ENCODE peak calls at places on chromosomes 16 and 17, in ten cellular contexts. One of them, this sample, is unnamed.

GRCh38 chr17:38451030-38451839 is 23.0 kb downstream of the ARHGAP23 start:
- DNase-seq in BE2C: no peak
- DNase-seq in uterus: no peak
- DNase-seq in fibroblast of villous mesenchyme: peak
- DNase-seq in stomach: no peak
- DNase-seq in naive thymus-derived CD4-positive, alpha-beta T cell: no peak
- DNase-seq in heart left ventricle: no peak
- DNase-seq in astrocyte of the spinal cord: peak
- DNase-seq in AG04450: no peak
- DNase-seq in effector memory CD4-positive, alpha-beta T cell: no peak
- DNase-seq in this sample: no peak

GRCh38 chr16:90018297-90019200 is 707 bp downstream of the DBNDD1 start:
- DNase-seq in BE2C: no peak
- DNase-seq in uterus: no peak
- DNase-seq in fibroblast of villous mesenchyme: no peak
- DNase-seq in stomach: peak
- DNase-seq in naive thymus-derived CD4-positive, alpha-beta T cell: no peak
- DNase-seq in heart left ventricle: peak
- DNase-seq in astrocyte of the spinal cord: no peak
- DNase-seq in AG04450: no peak
- DNase-seq in effector memory CD4-positive, alpha-beta T cell: no peak
- DNase-seq in this sample: no peak

GRCh38 chr16:77409311-77409710 is 25.5 kb downstream of the ADAMTS18 start:
- DNase-seq in BE2C: no peak
- DNase-seq in uterus: no peak
- DNase-seq in fibroblast of villous mesenchyme: no peak
- DNase-seq in stomach: no peak
- DNase-seq in naive thymus-derived CD4-positive, alpha-beta T cell: no peak
- DNase-seq in heart left ventricle: no peak
- DNase-seq in astrocyte of the spinal cord: no peak
- DNase-seq in AG04450: no peak
- DNase-seq in effector memory CD4-positive, alpha-beta T cell: no peak
- DNase-seq in this sample: no peak

GRCh38 chr17:38656959-38657823 is 17.6 kb downstream of the EPOP start:
- DNase-seq in BE2C: no peak
- DNase-seq in uterus: no peak
- DNase-seq in fibroblast of villous mesenchyme: no peak
- DNase-seq in stomach: no peak
- DNase-seq in naive thymus-derived CD4-positive, alpha-beta T cell: no peak
- DNase-seq in heart left ventricle: no peak
- DNase-seq in astrocyte of the spinal cord: no peak
- DNase-seq in AG04450: no peak
- DNase-seq in effector memory CD4-positive, alpha-beta T cell: no peak
- DNase-seq in this sample: no peak

GRCh38 chr16:76818611-76819181 is 372.3 kb upstream of the MON1B start:
- DNase-seq in BE2C: no peak
- DNase-seq in uterus: no peak
- DNase-seq in fibroblast of villous mesenchyme: no peak
- DNase-seq in stomach: no peak
- DNase-seq in naive thymus-derived CD4-positive, alpha-beta T cell: no peak
- DNase-seq in heart left ventricle: no peak
- DNase-seq in astrocyte of the spinal cord: no peak
- DNase-seq in AG04450: no peak
- DNase-seq in effector memory CD4-positive, alpha-beta T cell: no peak
- DNase-seq in this sample: no peak

GRCh38 chr17:75273968-75274708 is 3.1 kb upstream of the MIF4GD start:
- DNase-seq in BE2C: peak
- DNase-seq in uterus: no peak
- DNase-seq in fibroblast of villous mesenchyme: peak
- DNase-seq in stomach: no peak
- DNase-seq in naive thymus-derived CD4-positive, alpha-beta T cell: no peak
- DNase-seq in heart left ventricle: no peak
- DNase-seq in astrocyte of the spinal cord: peak
- DNase-seq in AG04450: no peak
- DNase-seq in effector memory CD4-positive, alpha-beta T cell: no peak
- DNase-seq in this sample: no peak

GRCh38 chr17:17182601-17183136 is 23.5 kb downstream of the PLD6 start:
- DNase-seq in BE2C: no peak
- DNase-seq in uterus: no peak
- DNase-seq in fibroblast of villous mesenchyme: no peak
- DNase-seq in stomach: no peak
- DNase-seq in naive thymus-derived CD4-positive, alpha-beta T cell: no peak
- DNase-seq in heart left ventricle: no peak
- DNase-seq in astrocyte of the spinal cord: no peak
- DNase-seq in AG04450: no peak
- DNase-seq in effector memory CD4-positive, alpha-beta T cell: no peak
- DNase-seq in this sample: no peak

GRCh38 chr16:14300631-14301149 is 229.6 kb downstream of the MRTFB start:
- DNase-seq in BE2C: peak
- DNase-seq in uterus: peak
- DNase-seq in fibroblast of villous mesenchyme: peak
- DNase-seq in stomach: peak
- DNase-seq in naive thymus-derived CD4-positive, alpha-beta T cell: peak
- DNase-seq in heart left ventricle: peak
- DNase-seq in astrocyte of the spinal cord: peak
- DNase-seq in AG04450: no peak
- DNase-seq in effector memory CD4-positive, alpha-beta T cell: no peak
- DNase-seq in this sample: peak

GRCh38 chr16:56675685-56676210 is 6.1 kb downstream of the MT1H start:
- DNase-seq in BE2C: no peak
- DNase-seq in uterus: no peak
- DNase-seq in fibroblast of villous mesenchyme: no peak
- DNase-seq in stomach: no peak
- DNase-seq in naive thymus-derived CD4-positive, alpha-beta T cell: peak
- DNase-seq in heart left ventricle: no peak
- DNase-seq in astrocyte of the spinal cord: no peak
- DNase-seq in AG04450: no peak
- DNase-seq in effector memory CD4-positive, alpha-beta T cell: no peak
- DNase-seq in this sample: no peak

GRCh38 chr16:13110124-13110796 is 208.9 kb downstream of the SHISA9 start:
- DNase-seq in BE2C: no peak
- DNase-seq in uterus: no peak
- DNase-seq in fibroblast of villous mesenchyme: peak
- DNase-seq in stomach: no peak
- DNase-seq in naive thymus-derived CD4-positive, alpha-beta T cell: no peak
- DNase-seq in heart left ventricle: no peak
- DNase-seq in astrocyte of the spinal cord: peak
- DNase-seq in AG04450: no peak
- DNase-seq in effector memory CD4-positive, alpha-beta T cell: no peak
- DNase-seq in this sample: no peak

GRCh38 chr17:50211249-50212120 is 10.1 kb upstream of the COL1A1 start:
- DNase-seq in BE2C: no peak
- DNase-seq in uterus: peak
- DNase-seq in fibroblast of villous mesenchyme: peak
- DNase-seq in stomach: no peak
- DNase-seq in naive thymus-derived CD4-positive, alpha-beta T cell: no peak
- DNase-seq in heart left ventricle: no peak
- DNase-seq in astrocyte of the spinal cord: no peak
- DNase-seq in AG04450: no peak
- DNase-seq in effector memory CD4-positive, alpha-beta T cell: no peak
- DNase-seq in this sample: no peak

GRCh38 chr16:69055003-69055402 is 50.5 kb upstream of the HAS3 start:
- DNase-seq in BE2C: no peak
- DNase-seq in uterus: no peak
- DNase-seq in fibroblast of villous mesenchyme: no peak
- DNase-seq in stomach: no peak
- DNase-seq in naive thymus-derived CD4-positive, alpha-beta T cell: no peak
- DNase-seq in heart left ventricle: no peak
- DNase-seq in astrocyte of the spinal cord: peak
- DNase-seq in AG04450: no peak
- DNase-seq in effector memory CD4-positive, alpha-beta T cell: no peak
- DNase-seq in this sample: no peak

GRCh38 chr17:74063439-74063838 is 140.0 kb upstream of the RPL38 start:
- DNase-seq in BE2C: no peak
- DNase-seq in uterus: no peak
- DNase-seq in fibroblast of villous mesenchyme: no peak
- DNase-seq in stomach: no peak
- DNase-seq in naive thymus-derived CD4-positive, alpha-beta T cell: no peak
- DNase-seq in heart left ventricle: no peak
- DNase-seq in astrocyte of the spinal cord: no peak
- DNase-seq in AG04450: no peak
- DNase-seq in effector memory CD4-positive, alpha-beta T cell: no peak
- DNase-seq in this sample: no peak

GRCh38 chr17:48842746-48843145 is 11.9 kb downstream of the CALCOCO2 start:
- DNase-seq in BE2C: no peak
- DNase-seq in uterus: no peak
- DNase-seq in fibroblast of villous mesenchyme: peak
- DNase-seq in stomach: no peak
- DNase-seq in naive thymus-derived CD4-positive, alpha-beta T cell: no peak
- DNase-seq in heart left ventricle: no peak
- DNase-seq in astrocyte of the spinal cord: peak
- DNase-seq in AG04450: no peak
- DNase-seq in effector memory CD4-positive, alpha-beta T cell: no peak
- DNase-seq in this sample: no peak

GRCh38 chr17:48843172-48843900 is 12.5 kb downstream of the CALCOCO2 start:
- DNase-seq in BE2C: no peak
- DNase-seq in uterus: no peak
- DNase-seq in fibroblast of villous mesenchyme: peak
- DNase-seq in stomach: no peak
- DNase-seq in naive thymus-derived CD4-positive, alpha-beta T cell: no peak
- DNase-seq in heart left ventricle: no peak
- DNase-seq in astrocyte of the spinal cord: peak
- DNase-seq in AG04450: no peak
- DNase-seq in effector memory CD4-positive, alpha-beta T cell: no peak
- DNase-seq in this sample: no peak

GRCh38 chr17:48835971-48836370 is 5.1 kb downstream of the CALCOCO2 start:
- DNase-seq in BE2C: no peak
- DNase-seq in uterus: no peak
- DNase-seq in fibroblast of villous mesenchyme: no peak
- DNase-seq in stomach: peak
- DNase-seq in naive thymus-derived CD4-positive, alpha-beta T cell: no peak
- DNase-seq in heart left ventricle: no peak
- DNase-seq in astrocyte of the spinal cord: no peak
- DNase-seq in AG04450: no peak
- DNase-seq in effector memory CD4-positive, alpha-beta T cell: no peak
- DNase-seq in this sample: no peak

GRCh38 chr17:48840441-48840840 is 9.6 kb downstream of the CALCOCO2 start:
- DNase-seq in BE2C: no peak
- DNase-seq in uterus: no peak
- DNase-seq in fibroblast of villous mesenchyme: peak
- DNase-seq in stomach: no peak
- DNase-seq in naive thymus-derived CD4-positive, alpha-beta T cell: no peak
- DNase-seq in heart left ventricle: no peak
- DNase-seq in astrocyte of the spinal cord: no peak
- DNase-seq in AG04450: no peak
- DNase-seq in effector memory CD4-positive, alpha-beta T cell: no peak
- DNase-seq in this sample: no peak

DNA sequence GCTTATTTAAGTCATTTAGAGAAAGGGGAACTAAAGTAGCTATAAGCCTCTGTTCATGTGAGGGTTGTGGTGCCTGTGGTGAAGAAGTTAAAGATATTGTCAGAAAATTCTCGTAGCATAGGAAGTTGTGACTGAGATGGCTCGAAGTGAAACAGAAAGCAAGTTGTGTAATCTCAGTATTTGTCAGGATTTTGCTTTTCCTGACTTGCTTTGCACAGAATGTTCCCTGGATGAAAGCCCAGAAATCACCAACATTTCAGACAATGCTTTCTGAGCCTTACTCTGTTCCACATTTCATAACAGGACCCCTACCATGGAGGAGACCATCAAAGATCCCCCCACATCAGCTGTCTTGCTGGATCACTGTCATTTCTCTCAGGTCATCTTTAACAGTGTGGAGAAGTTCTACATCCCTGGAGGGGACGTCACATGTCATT is 10.6 kb downstream of the CALCOCO2 start:
- DNase-seq in BE2C: no peak
- DNase-seq in uterus: no peak
- DNase-seq in fibroblast of villous mesenchyme: peak
- DNase-seq in stomach: no peak
- DNase-seq in naive thymus-derived CD4-positive, alpha-beta T cell: peak
- DNase-seq in heart left ventricle: no peak
- DNase-seq in astrocyte of the spinal cord: peak
- DNase-seq in AG04450: peak
- DNase-seq in effector memory CD4-positive, alpha-beta T cell: no peak
- DNase-seq in this sample: no peak
- H3K4me3 ChIP-seq in BE2C: no peak
- H3K4me3 ChIP-seq in uterus: peak
- H3K4me3 ChIP-seq in fibroblast of villous mesenchyme: peak
- H3K4me3 ChIP-seq in stomach: peak
- H3K4me3 ChIP-seq in naive thymus-derived CD4-positive, alpha-beta T cell: peak
- H3K4me3 ChIP-seq in heart left ventricle: no peak
- H3K4me3 ChIP-seq in astrocyte of the spinal cord: peak
- H3K4me3 ChIP-seq in AG04450: peak
- H3K4me3 ChIP-seq in effector memory CD4-positive, alpha-beta T cell: peak
- H3K4me3 ChIP-seq in this sample: peak

GRCh38 chr17:7019839-7020519 is 2.9 kb upstream of the BCL6B start:
- DNase-seq in BE2C: peak
- DNase-seq in uterus: peak
- DNase-seq in fibroblast of villous mesenchyme: peak
- DNase-seq in stomach: peak
- DNase-seq in naive thymus-derived CD4-positive, alpha-beta T cell: no peak
- DNase-seq in heart left ventricle: peak
- DNase-seq in astrocyte of the spinal cord: peak
- DNase-seq in AG04450: no peak
- DNase-seq in effector memory CD4-positive, alpha-beta T cell: no peak
- DNase-seq in this sample: no peak
- H3K4me3 ChIP-seq in BE2C: peak
- H3K4me3 ChIP-seq in uterus: peak
- H3K4me3 ChIP-seq in fibroblast of villous mesenchyme: peak
- H3K4me3 ChIP-seq in stomach: peak
- H3K4me3 ChIP-seq in naive thymus-derived CD4-positive, alpha-beta T cell: no peak
- H3K4me3 ChIP-seq in heart left ventricle: peak
- H3K4me3 ChIP-seq in astrocyte of the spinal cord: peak
- H3K4me3 ChIP-seq in AG04450: peak
- H3K4me3 ChIP-seq in effector memory CD4-positive, alpha-beta T cell: no peak
- H3K4me3 ChIP-seq in this sample: peak

DNA sequence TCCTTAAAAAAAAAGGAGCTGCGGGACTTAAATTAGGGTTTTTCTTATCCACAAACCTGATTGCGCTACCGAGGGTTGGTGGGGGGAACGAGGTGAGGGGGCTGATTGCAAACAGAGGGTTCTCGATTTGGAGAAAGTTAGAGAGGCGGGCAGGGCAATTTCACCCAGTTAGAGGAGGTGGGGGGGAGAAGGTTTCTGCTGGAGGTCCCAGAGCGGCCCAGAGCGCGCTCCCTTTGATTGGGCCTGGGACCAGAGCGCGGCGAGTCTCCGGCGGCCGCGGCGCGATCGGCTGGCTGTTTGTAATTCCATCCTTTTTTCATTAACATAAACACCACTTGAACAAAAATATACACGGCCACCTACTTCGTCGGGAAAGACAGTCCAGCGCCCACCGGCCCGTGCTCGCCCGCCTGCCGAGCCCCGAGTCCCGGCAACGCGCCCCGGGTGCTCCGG is 13.4 kb upstream of the FOXF1 start:
- DNase-seq in BE2C: no peak
- DNase-seq in uterus: no peak
- DNase-seq in fibroblast of villous mesenchyme: no peak
- DNase-seq in stomach: no peak
- DNase-seq in naive thymus-derived CD4-positive, alpha-beta T cell: no peak
- DNase-seq in heart left ventricle: no peak
- DNase-seq in astrocyte of the spinal cord: no peak
- DNase-seq in AG04450: no peak
- DNase-seq in effector memory CD4-positive, alpha-beta T cell: no peak
- DNase-seq in this sample: no peak
- H3K4me3 ChIP-seq in BE2C: no peak
- H3K4me3 ChIP-seq in uterus: no peak
- H3K4me3 ChIP-seq in fibroblast of villous mesenchyme: peak
- H3K4me3 ChIP-seq in stomach: peak
- H3K4me3 ChIP-seq in naive thymus-derived CD4-positive, alpha-beta T cell: no peak
- H3K4me3 ChIP-seq in heart left ventricle: no peak
- H3K4me3 ChIP-seq in astrocyte of the spinal cord: no peak
- H3K4me3 ChIP-seq in AG04450: peak
- H3K4me3 ChIP-seq in effector memory CD4-positive, alpha-beta T cell: no peak
- H3K4me3 ChIP-seq in this sample: peak

GRCh38 chr17:29158096-29158495 is 22.1 kb downstream of the MYO18A start:
- DNase-seq in BE2C: no peak
- DNase-seq in uterus: no peak
- DNase-seq in fibroblast of villous mesenchyme: peak
- DNase-seq in stomach: no peak
- DNase-seq in naive thymus-derived CD4-positive, alpha-beta T cell: no peak
- DNase-seq in heart left ventricle: no peak
- DNase-seq in astrocyte of the spinal cord: no peak
- DNase-seq in AG04450: no peak
- DNase-seq in effector memory CD4-positive, alpha-beta T cell: no peak
- DNase-seq in this sample: no peak
- H3K4me3 ChIP-seq in BE2C: no peak
- H3K4me3 ChIP-seq in uterus: no peak
- H3K4me3 ChIP-seq in fibroblast of villous mesenchyme: peak
- H3K4me3 ChIP-seq in stomach: peak
- H3K4me3 ChIP-seq in naive thymus-derived CD4-positive, alpha-beta T cell: no peak
- H3K4me3 ChIP-seq in heart left ventricle: no peak
- H3K4me3 ChIP-seq in astrocyte of the spinal cord: no peak
- H3K4me3 ChIP-seq in AG04450: peak
- H3K4me3 ChIP-seq in effector memory CD4-positive, alpha-beta T cell: no peak
- H3K4me3 ChIP-seq in this sample: no peak

This sample was measured in lung.